ENCODE peak calls at places on chromosome 2, in six cellular contexts. L is GM23248, X is HCT116, E is K562, D is endothelial cell of umbilical vein, N is GM23338. P is an unnamed sample.

GRCh38 chr2:42164046-42164445 is 5.1 kb upstream of the EML4 start:
- DNase-seq in D (no peak), X (no peak), L (no peak), N (no peak), E (no peak), P (no peak)

GRCh38 chr2:233974530-233975071 is 57.4 kb downstream of the TRPM8 start:
- DNase-seq in L (peak; percentile 93), N (no peak), E (peak; percentile 13), X (peak; percentile 98), D (peak; percentile 86), P (no peak)

GRCh38 chr2:239953418-239954061 is 71.6 kb downstream of the NDUFA10 start:
- DNase-seq in D (no peak), L (peak; percentile 46), N (no peak), E (no peak), X (no peak), P (no peak)

GRCh38 chr2:187078297-187078696 is 229.3 kb upstream of the ZSWIM2 start:
- DNase-seq in D (no peak), E (peak; percentile 13), X (no peak), L (peak; percentile 55), N (no peak), P (no peak)

GRCh38 chr2:42493885-42494433 is at the start of gene KCNG3:
- DNase-seq in L (peak; percentile 67), E (peak; percentile 47), N (peak; percentile 89), D (peak; percentile 44), X (no peak), P (peak; percentile 77)

GRCh38 chr2:176117823-176118376 is 1.3 kb downstream of the HOXD10 start:
- DNase-seq in N (no peak), D (no peak), L (no peak), E (no peak), X (no peak), P (no peak)

GRCh38 chr2:190964170-190964795 is 49.7 kb downstream of the STAT1 start:
- DNase-seq in E (no peak), L (no peak), N (no peak), X (no peak), D (no peak), P (peak; percentile 65)

GRCh38 chr2:132416080-132416911 is at the start of gene GPR39:
- DNase-seq in N (peak; percentile 84), L (peak; percentile 98), D (peak; percentile 53), X (peak; percentile 94), E (peak; percentile 17), P (peak; percentile 8)

GRCh38 chr2:206627632-206628031 is 14.7 kb upstream of the FAM237A start:
- DNase-seq in X (no peak), L (no peak), E (no peak), N (no peak), D (no peak), P (no peak)

GRCh38 chr2:128630974-128631697 is 312.5 kb upstream of the HS6ST1 start:
- DNase-seq in N (no peak), X (no peak), D (no peak), E (no peak), L (no peak), P (no peak)

GRCh38 chr2:122152571-122152970 is 397.1 kb downstream of the TSN start:
- DNase-seq in X (no peak), E (no peak), N (no peak), D (no peak), L (no peak), P (no peak)

GRCh38 chr2:122157158-122157557 is 401.7 kb downstream of the TSN start:
- DNase-seq in D (no peak), L (no peak), X (no peak), N (no peak), E (no peak), P (no peak)

GRCh38 chr2:122150546-122150945 is 395.1 kb downstream of the TSN start:
- DNase-seq in N (no peak), D (peak; percentile 6), X (no peak), E (no peak), L (no peak), P (no peak)

GRCh38 chr2:122156101-122156500 is 400.6 kb downstream of the TSN start:
- DNase-seq in D (no peak), N (no peak), X (no peak), L (no peak), E (no peak), P (no peak)
- H3K27me3 ChIP-seq in D (no peaks in the 10 kb centered on the region), N (no peaks in the 10 kb centered on the region), X (peaks cover 17% of the 10 kb centered on the region), L (no peaks in the 10 kb centered on the region), E (peaks cover 2% of the 10 kb centered on the region), P (no peaks in the 10 kb centered on the region)

DNA sequence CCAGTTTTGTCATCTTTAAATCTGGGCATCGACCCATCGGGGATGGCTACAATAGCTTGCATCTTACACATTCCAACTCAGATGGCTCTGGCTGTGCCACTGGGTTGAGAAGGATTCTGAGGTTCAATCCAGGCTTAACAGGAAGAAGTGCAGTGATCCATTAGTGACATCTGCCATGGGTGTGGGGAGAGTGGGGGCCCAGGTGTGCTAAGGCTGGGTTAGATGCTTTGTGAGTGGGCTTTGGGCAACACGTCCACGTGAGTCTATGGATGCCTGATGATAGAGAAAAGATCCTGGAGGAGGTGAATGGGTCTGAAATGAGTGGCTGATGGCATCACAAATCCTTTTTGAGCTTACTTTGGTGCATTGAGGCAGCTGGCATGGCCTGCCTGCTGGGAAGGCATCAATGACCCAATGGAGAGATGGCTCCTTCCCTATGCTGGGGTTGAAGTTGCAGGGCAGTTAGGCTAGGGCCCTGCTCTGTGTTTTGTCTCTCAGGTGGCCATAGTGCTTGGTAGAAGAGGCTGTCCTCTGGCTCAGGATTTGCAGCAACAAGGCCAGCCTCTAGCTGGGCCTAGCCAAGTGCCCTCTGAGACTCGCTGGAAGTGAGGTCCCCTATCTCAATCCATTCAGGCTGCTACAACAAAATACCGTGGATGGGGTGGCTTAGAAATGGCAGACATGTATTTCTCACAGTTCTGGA is 56.7 kb downstream of the HS1BP3 start:
- DNase-seq in N (no peak), E (no peak), L (no peak), D (no peak), X (no peak), P (no peak)
- H2AFZ ChIP-seq in N (no peak overlapping the region), E (peak overlapping the region; percentile 95), L (no peak overlapping the region), D (no peak overlapping the region), X (no peak overlapping the region), P (no peak overlapping the region)

DNA sequence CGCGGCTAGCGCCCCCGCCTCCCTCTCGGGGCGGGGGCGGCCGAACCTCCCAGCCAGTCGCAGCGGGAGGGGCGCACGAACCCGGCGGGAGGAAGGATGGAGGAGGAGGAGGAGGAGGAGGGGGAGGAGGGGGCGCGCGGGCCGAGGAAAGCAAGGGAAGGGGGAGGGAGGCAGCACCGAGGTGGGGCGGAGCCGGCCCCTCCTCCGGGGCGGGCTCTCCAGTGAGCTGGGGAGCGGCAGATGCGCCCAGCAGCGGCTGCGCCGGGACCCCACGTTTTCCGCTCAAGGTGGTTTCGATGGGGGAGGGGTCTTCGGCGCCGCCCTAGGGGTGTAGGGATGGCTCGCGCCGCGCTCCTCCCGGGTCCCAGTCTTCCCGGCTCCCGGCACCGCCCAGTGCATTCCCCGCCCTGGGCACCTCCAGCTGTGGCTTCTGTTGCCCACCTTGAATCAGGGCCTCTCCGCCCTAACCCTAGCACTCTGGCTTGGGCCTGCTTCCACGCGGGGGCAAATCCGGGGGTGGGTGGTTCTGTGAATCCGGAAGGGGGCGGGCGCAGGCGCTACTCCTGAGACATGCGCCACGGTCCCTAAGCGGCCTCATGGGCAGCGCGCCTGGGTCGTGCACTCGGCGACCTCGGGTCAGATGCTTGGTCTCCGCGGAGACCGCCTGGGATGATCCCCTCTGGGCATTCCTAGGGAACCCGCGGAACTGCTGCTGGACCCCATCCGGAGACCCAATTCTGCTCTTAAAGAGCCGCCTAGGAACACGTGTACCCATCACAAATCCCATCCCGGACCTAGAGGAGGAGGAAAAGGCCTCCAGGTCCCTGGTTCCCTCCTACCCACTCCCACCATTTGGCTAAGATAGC is at the start of gene FBXO41:
- DNase-seq in N (peak; percentile 94), L (peak; percentile 48), D (no peak), X (no peak), E (peak; percentile 77), P (peak; percentile 82)
- H3K27me3 ChIP-seq in N (peaks cover 48% of the 10 kb centered on the region), L (peaks cover 14% of the 10 kb centered on the region), D (peaks cover 25% of the 10 kb centered on the region), X (no peaks in the 10 kb centered on the region), E (no peaks in the 10 kb centered on the region), P (peaks cover 6% of the 10 kb centered on the region)

GRCh38 chr2:26522325-26523120 is 44.6 kb upstream of the OTOF start:
- DNase-seq in X (no peak), N (no peak), L (no peak), D (no peak), E (no peak), P (no peak)
- H2AFZ ChIP-seq in X (no peak overlapping the region), N (no peak overlapping the region), L (no peak overlapping the region), D (no peak overlapping the region), E (peak overlapping the region; percentile 8), P (no peak overlapping the region)

GRCh38 chr2:222450021-222450420 is 25.7 kb downstream of the SGPP2 start:
- DNase-seq in N (no peak), X (no peak), L (no peak), D (no peak), E (no peak), P (no peak)
- H3K27me3 ChIP-seq in N (no peaks in the 10 kb centered on the region), X (peaks cover 17% of the 10 kb centered on the region), L (peaks cover 23% of the 10 kb centered on the region), D (no peaks in the 10 kb centered on the region), E (no peaks in the 10 kb centered on the region), P (no peaks in the 10 kb centered on the region)